ENCODE peak calls at places on chromosomes 4 and X, in six cellular contexts. T, Y, X, K, M and B are unnamed samples.

GRCh38 chr4:26782168-26782829 is 78.3 kb upstream of the STIM2 start:
- DNase-seq in T (no peak), K (no peak), X (no peak), M (no peak), Y (no peak), B (no peak)

GRCh38 chr4:77605210-77605902 is at the start of gene CXCL13:
- DNase-seq in K (no peak), Y (no peak), X (no peak), M (no peak), T (no peak), B (no peak)

GRCh38 chrX:150616863-150617198 is 48.4 kb downstream of the MTM1 start:
- DNase-seq in T (no peak), Y (no peak), X (no peak), K (no peak), M (no peak), B (no peak)

GRCh38 chr4:73600917-73601316 is 19.3 kb downstream of the RASSF6 start:
- DNase-seq in K (no peak), M (no peak), Y (no peak), T (no peak), X (no peak), B (no peak)

GRCh38 chr4:6546681-6547447 is 28.1 kb upstream of the MAN2B2 start:
- DNase-seq in Y (peak), T (peak), X (no peak), K (no peak), M (no peak), B (no peak)

GRCh38 chrX:48677456-48678030 is 6.1 kb upstream of the WAS start:
- DNase-seq in T (no peak), M (peak), X (no peak), Y (no peak), K (no peak), B (no peak)

GRCh38 chr4:1218892-1219552 is 29.9 kb downstream of the CTBP1 start:
- DNase-seq in X (no peak), M (no peak), T (no peak), Y (no peak), K (no peak), B (no peak)

GRCh38 chrX:97021680-97022079 is 138.0 kb downstream of the RPA4 start:
- DNase-seq in K (no peak), X (no peak), M (no peak), T (no peak), Y (no peak), B (no peak)

GRCh38 chrX:11704725-11705495 is 39.2 kb upstream of the ARHGAP6 start:
- DNase-seq in T (no peak), M (no peak), X (no peak), K (no peak), Y (no peak), B (no peak)

GRCh38 chr4:26719954-26720552 is 136.2 kb downstream of the TBC1D19 start:
- DNase-seq in M (no peak), Y (no peak), T (no peak), K (no peak), X (no peak), B (no peak)

GRCh38 chr4:25857403-25857802 is 5.4 kb downstream of the SEL1L3 start:
- DNase-seq in T (no peak), X (no peak), M (no peak), Y (no peak), K (no peak), B (no peak)

GRCh38 chrX:135384161-135384836 is 37.4 kb upstream of the SMIM10L2A start:
- DNase-seq in X (no peak), T (peak), M (no peak), K (no peak), Y (no peak), B (no peak)

GRCh38 chr4:106569151-106570029 is 200.8 kb upstream of the GIMD1 start:
- DNase-seq in T (no peak), Y (no peak), X (no peak), K (no peak), M (no peak), B (no peak)

GRCh38 chr4:26174033-26174432 is 146.8 kb upstream of the RBPJ start:
- DNase-seq in K (no peak), Y (no peak), T (no peak), X (no peak), M (no peak), B (no peak)

GRCh38 chr4:70280567-70280966 is 38.2 kb downstream of the CSN3 start:
- DNase-seq in T (no peak), Y (no peak), K (no peak), X (no peak), M (no peak), B (no peak)

GRCh38 chrX:115889121-115889890 is 281.2 kb upstream of the AGTR2 start:
- DNase-seq in X (no peak), T (no peak), Y (peak), M (no peak), K (no peak), B (no peak)

GRCh38 chr4:106238819-106239420 is 77.1 kb downstream of the TBCK start:
- DNase-seq in K (no peak), X (no peak), Y (peak), T (peak), M (no peak), B (no peak)

GRCh38 chrX:129698150-129698549 is 40.6 kb upstream of the XPNPEP2 start:
- DNase-seq in T (no peak), Y (no peak), X (no peak), K (no peak), M (no peak), B (no peak)

GRCh38 chr4:156672924-156673323 is 298.7 kb downstream of the PDGFC start:
- DNase-seq in Y (no peak), T (no peak), X (no peak), K (no peak), M (no peak), B (no peak)

GRCh38 chrX:128460835-128461234 is 408.6 kb upstream of the ACTRT1 start:
- DNase-seq in M (no peak), K (no peak), T (no peak), X (no peak), Y (no peak), B (no peak)

GRCh38 chr4:68693325-68694075 is 23.0 kb upstream of the UGT2B15 start:
- DNase-seq in K (no peak), M (no peak), T (no peak), X (no peak), Y (no peak), B (no peak)

GRCh38 chr4:165715989-165716388 is 157.0 kb upstream of the TLL1 start:
- DNase-seq in M (no peak), Y (no peak), T (no peak), X (no peak), K (no peak), B (no peak)

GRCh38 chrX:22542641-22543040 is 269.9 kb downstream of the CBLL2 start:
- DNase-seq in Y (no peak), K (no peak), T (no peak), X (no peak), M (no peak), B (no peak)

GRCh38 chrX:57930051-57930450 is 19.8 kb upstream of the ZXDA start:
- DNase-seq in X (no peak), Y (no peak), M (no peak), K (no peak), T (no peak), B (no peak)

GRCh38 chr4:42643685-42644084 is 13.2 kb downstream of the ATP8A1 start:
- DNase-seq in M (no peak), K (no peak), Y (no peak), X (no peak), T (no peak), B (no peak)

GRCh38 chr4:108247511-108248088 is 78.9 kb upstream of the LEF1 start:
- DNase-seq in X (no peak), T (no peak), M (no peak), Y (no peak), K (no peak), B (no peak)

GRCh38 chr4:7070729-7071511 is 3.1 kb upstream of the GRPEL1 start:
- DNase-seq in X (peak), K (peak), Y (peak), T (peak), M (peak), B (peak)

GRCh38 chr4:78764498-78764961 is 11.6 kb upstream of the BMP2K start:
- DNase-seq in K (no peak), T (no peak), Y (no peak), X (no peak), M (no peak), B (no peak)

GRCh38 chr4:55545681-55546632 is 752 bp downstream of the CLOCK start:
- DNase-seq in T (peak), Y (peak), M (peak), K (peak), X (peak), B (peak)

GRCh38 chr4:182808673-182809416 is 108.3 kb downstream of the DCTD start:
- DNase-seq in T (peak), X (no peak), M (no peak), Y (no peak), K (no peak), B (no peak)

GRCh38 chr4:26141101-26141830 is 179.5 kb upstream of the RBPJ start:
- DNase-seq in M (no peak), K (peak), T (no peak), Y (no peak), X (no peak), B (no peak)

GRCh38 chr4:96993528-96993927 is 1149.7 kb downstream of the STPG2 start:
- DNase-seq in M (no peak), K (no peak), T (no peak), X (no peak), Y (no peak), B (no peak)

GRCh38 chrX:8743126-8743732 is 11.3 kb upstream of the ANOS1 start:
- DNase-seq in K (no peak), M (peak), Y (peak), T (peak), X (no peak), B (no peak)

GRCh38 chrX:49276207-49276606 is 6.6 kb downstream of the PPP1R3F start:
- DNase-seq in K (no peak), Y (no peak), M (no peak), X (no peak), T (no peak), B (no peak)

GRCh38 chr4:6748286-6748685 is 32.3 kb downstream of the BLOC1S4 start:
- DNase-seq in Y (no peak), K (no peak), M (no peak), X (no peak), T (no peak), B (no peak)

GRCh38 chr4:185839770-185840169 is 27.8 kb upstream of the SORBS2 start:
- DNase-seq in X (no peak), K (no peak), Y (no peak), M (no peak), T (no peak), B (no peak)

GRCh38 chrX:119685225-119686066 is 7.5 kb downstream of the SEPTIN6 start:
- DNase-seq in Y (no peak), M (no peak), X (no peak), T (no peak), K (no peak), B (peak)

GRCh38 chr4:103046416-103047290 is 27.1 kb upstream of the SLC9B1 start:
- DNase-seq in X (no peak), M (no peak), K (no peak), Y (peak), T (peak), B (no peak)

GRCh38 chr4:147309434-147309833 is 171.5 kb upstream of the EDNRA start:
- DNase-seq in M (no peak), T (no peak), Y (no peak), K (no peak), X (no peak), B (no peak)

DNA sequence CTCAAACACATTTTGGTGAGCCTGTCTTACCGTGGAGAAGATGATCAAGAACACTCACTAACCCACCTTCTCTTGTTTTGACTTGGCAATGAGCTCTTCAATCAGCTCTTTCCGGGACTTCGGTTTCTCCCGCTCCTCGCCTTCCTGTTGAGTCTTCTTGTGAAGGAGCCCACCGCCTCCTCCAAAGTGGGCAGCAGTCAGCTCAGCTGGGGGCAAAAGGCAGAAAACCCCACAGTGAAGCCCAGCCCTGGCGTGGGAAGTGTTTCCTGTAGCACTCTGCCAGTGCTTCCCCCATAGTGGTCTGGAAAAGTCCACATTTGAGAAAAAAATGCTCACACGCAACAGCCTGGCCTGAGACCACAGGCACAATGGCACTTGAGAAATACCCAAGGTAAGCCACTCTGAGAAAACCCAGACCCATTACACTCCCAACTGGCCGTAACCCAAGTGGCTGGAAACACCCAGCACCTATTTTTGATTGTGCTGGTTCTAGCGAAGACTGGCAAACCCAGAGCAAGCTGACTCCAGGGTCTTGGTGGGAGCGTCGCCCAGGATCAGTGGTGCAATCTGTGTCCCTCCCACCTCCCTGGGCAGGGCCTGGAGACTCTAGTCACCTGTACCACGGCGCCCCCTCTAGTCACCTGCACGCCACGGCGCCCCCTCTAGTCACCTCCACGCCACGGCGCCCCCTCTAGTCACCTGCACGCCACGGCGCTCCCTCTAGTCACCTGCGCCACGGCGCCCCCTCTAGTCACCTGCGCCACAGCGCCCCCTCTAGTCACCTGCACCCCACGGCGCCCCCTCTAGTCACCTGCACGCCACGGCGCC is 8.6 kb downstream of the NOP14 start:
- DNase-seq in K (no peak), Y (peak), M (no peak), X (no peak), T (no peak), B (no peak)
- TF ChIP-seq CTCF in K (no peak), Y (peak), M (peak), X (no peak), T (peak), B (peak)

DNA sequence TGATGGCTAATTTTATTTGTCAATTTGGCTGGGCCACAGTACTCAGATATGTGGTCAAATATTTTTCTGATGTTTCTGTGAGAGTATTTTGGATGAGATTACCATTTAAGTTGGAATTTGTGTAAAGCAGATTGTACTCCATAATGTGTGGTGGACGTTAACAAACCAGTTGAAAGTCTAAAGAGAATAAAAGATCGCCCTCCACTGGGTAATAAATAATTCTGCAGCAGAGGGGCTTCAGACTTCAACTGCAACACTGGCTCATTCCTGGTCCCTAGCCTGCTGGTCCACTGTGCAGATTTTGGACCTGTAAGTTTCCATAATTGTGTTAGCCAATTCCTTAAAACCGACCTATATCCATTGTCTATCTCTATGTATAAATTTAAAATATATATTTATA is 540.3 kb downstream of the PCDH18 start:
- DNase-seq in K (no peak), Y (no peak), X (no peak), M (no peak), T (no peak), B (no peak)
- TF ChIP-seq CTCF in K (no peak), Y (no peak), X (no peak), M (no peak), T (no peak), B (no peak)

DNA sequence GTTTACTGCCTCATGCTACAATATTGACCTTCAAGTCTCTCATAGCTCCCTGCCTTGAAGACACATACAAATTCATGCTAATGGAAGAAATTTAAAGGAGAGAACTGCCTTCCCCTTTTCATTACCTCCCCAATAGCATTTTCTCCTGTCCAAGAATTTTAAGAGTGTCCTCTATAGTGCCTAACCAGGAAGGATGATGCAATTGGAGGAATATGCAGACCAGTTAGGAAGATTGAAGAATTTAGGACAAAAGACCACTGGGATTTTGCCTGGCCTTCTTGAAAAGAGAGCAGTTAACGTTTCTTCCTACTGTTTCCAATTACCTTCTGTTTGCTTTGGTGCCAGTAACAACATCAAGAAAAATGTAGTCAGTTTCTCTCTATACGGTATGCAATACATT is 443.9 kb downstream of the INPP4B start:
- DNase-seq in X (no peak), K (no peak), M (no peak), Y (no peak), T (no peak), B (no peak)
- TF ChIP-seq CTCF in X (no peak), K (no peak), M (no peak), Y (no peak), T (no peak), B (no peak)

GRCh38 chrX:56563231-56564116 is at the start of gene UBQLN2:
- DNase-seq in T (peak), M (peak), Y (peak), K (peak), X (no peak), B (peak)
- TF ChIP-seq CTCF in T (peak), M (no peak), Y (no peak), K (peak), X (no peak), B (no peak)

DNA sequence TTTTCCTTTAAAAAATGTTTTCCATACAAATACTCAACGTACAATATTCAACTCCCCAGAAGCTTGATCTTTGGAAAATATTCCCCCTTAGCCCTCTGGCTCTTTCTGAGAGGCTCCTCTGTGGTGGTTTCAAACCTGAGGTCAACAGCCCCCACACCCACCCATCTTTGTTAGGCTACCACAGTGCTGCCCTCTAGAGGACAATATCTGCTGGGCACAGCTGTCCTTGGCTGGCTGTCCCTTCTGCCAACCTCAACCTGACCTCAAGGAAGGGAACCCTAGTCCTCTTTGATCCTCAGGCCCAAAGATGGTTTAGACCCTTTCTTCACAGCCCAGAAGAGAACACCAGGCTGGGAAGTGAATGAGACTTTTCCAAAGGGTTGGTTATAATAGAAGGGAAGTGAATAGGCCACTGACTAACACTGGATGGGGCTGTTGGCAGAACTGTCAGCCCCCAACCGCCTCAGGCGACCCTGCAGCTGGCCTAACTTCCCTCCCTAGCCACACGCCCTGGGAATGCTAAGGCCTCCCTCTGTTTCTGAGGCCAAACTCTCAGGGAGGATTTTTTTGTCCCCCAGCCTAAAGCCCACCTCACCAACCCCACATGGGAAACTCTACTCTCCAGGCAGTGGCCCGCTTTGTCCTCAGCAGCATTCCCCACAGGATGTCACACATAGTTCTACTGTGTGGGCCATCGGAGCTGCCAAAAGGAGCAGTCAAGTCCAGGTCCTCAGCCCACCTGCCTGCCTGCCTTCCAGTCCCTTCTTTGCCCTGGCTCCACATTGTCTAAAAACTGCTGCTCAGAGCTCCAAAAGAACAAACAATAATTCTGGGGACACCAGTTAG is 34.3 kb downstream of the NYX start:
- DNase-seq in Y (no peak), X (no peak), T (no peak), M (no peak), K (no peak), B (no peak)
- TF ChIP-seq CTCF in Y (peak), X (no peak), T (peak), M (peak), K (peak), B (peak)